ENCODE peak calls at places on chromosome 20, in five cellular contexts. R is amygdala; P is amniotic stem cell; H is hepatocyte; O is stimulated activated CD4-positive, alpha-beta T cell treated with anti-CD3 and anti-CD28 coated beads, Interleukin-4, amount 100 ng/mL, for 24 hours. I is an unnamed sample.

GRCh38 chr20:3046677-3047462 is 1.0 kb downstream of the MRPS26 start:
- DNase-seq in H (no peak), O (no peak), P (no peak), R (no peak), I (peak)

GRCh38 chr20:48843125-48843806 is 15.5 kb upstream of the PREX1 start:
- DNase-seq in P (no peak), R (no peak), H (no peak), O (no peak), I (no peak)

GRCh38 chr20:59571151-59571550 is 33.2 kb upstream of the PHACTR3 start:
- DNase-seq in P (no peak), O (no peak), H (no peak), R (no peak), I (no peak)

GRCh38 chr20:58695895-58696375 is 3.3 kb downstream of the NPEPL1 start:
- DNase-seq in O (no peak), H (no peak), P (no peak), R (no peak), I (no peak)

GRCh38 chr20:3751284-3751663 is 16.3 kb downstream of the ADISSP start:
- DNase-seq in R (no peak), H (no peak), O (no peak), P (no peak), I (no peak)

GRCh38 chr20:38286586-38287502 is 17.1 kb upstream of the BPI start:
- DNase-seq in H (no peak), O (no peak), R (peak), P (no peak), I (no peak)

GRCh38 chr20:19737025-19737424 is 21.0 kb upstream of the RIN2 start:
- DNase-seq in R (no peak), O (no peak), H (peak), P (no peak), I (peak)

GRCh38 chr20:52103911-52104545 is 87.6 kb downstream of the ZFP64 start:
- DNase-seq in O (no peak), R (no peak), H (no peak), P (no peak), I (peak)

GRCh38 chr20:1324598-1325172 is 4.3 kb downstream of the SDCBP2 start:
- DNase-seq in O (peak), P (no peak), H (no peak), R (no peak), I (peak)

GRCh38 chr20:47392015-47392720 is 35.7 kb upstream of the ZMYND8 start:
- DNase-seq in H (no peak), R (no peak), O (peak), P (peak), I (peak)

GRCh38 chr20:35610833-35611427 is 4.7 kb upstream of the SPAG4 start:
- DNase-seq in O (no peak), R (no peak), P (no peak), H (no peak), I (no peak)

GRCh38 chr20:51129201-51129671 is 106.3 kb upstream of the KCNG1 start:
- DNase-seq in H (no peak), O (no peak), P (no peak), R (no peak), I (peak)

GRCh38 chr20:38880952-38881735 is 45.1 kb upstream of the FAM83D start:
- DNase-seq in P (no peak), O (no peak), H (no peak), R (no peak), I (no peak)

GRCh38 chr20:44594730-44595129 is 12.4 kb downstream of the PKIG start:
- DNase-seq in O (no peak), H (no peak), P (no peak), R (no peak), I (peak)

GRCh38 chr20:53091789-53092188 is 119.6 kb downstream of the TSHZ2 start:
- DNase-seq in R (no peak), P (no peak), O (no peak), H (no peak), I (no peak)

GRCh38 chr20:46202758-46203509 is 84.8 kb downstream of the CD40 start:
- DNase-seq in O (no peak), H (no peak), R (no peak), P (no peak), I (no peak)

I was measured in activated CD4-positive, alpha-beta memory T cell treated with anti-CD3 and anti-CD28 coated beads for 36 hours.